ENCODE peak calls at places on chromosomes 5 and 9, in eight cellular contexts. A, L, W, U, H, Q, G and M are unnamed samples.

GRCh38 chr5:57174128-57174849 is 430 bp downstream of the GPBP1 start:
- DNase-seq in U (peak), Q (no peak), L (no peak), H (peak), A (peak), G (no peak), W (peak), M (no peak)

GRCh38 chr5:92741906-92742305 is 839.1 kb downstream of the NR2F1-AS1 start:
- DNase-seq in L (no peak), U (no peak), H (no peak), A (no peak), W (no peak), Q (no peak), G (no peak), M (no peak)

GRCh38 chr5:169778622-169779596 is 141.8 kb downstream of the DOCK2 start:
- DNase-seq in H (no peak), Q (no peak), G (no peak), W (no peak), A (no peak), L (no peak), U (no peak), M (no peak)

GRCh38 chr9:15936316-15936869 is 383.6 kb downstream of the CCDC171 start:
- DNase-seq in A (no peak), W (no peak), Q (no peak), G (no peak), H (no peak), L (no peak), U (no peak), M (no peak)

GRCh38 chr9:131773911-131774379 is 34.1 kb upstream of the RAPGEF1 start:
- DNase-seq in Q (peak), U (no peak), L (peak), W (peak), G (no peak), H (peak), A (no peak), M (no peak)

GRCh38 chr5:51731641-51732040 is 348.4 kb downstream of the ISL1 start:
- DNase-seq in W (no peak), G (no peak), Q (no peak), A (no peak), L (no peak), U (no peak), H (no peak), M (no peak)

GRCh38 chr9:35940474-35941467 is 17.2 kb downstream of the OR2S2 start:
- DNase-seq in A (no peak), Q (no peak), U (no peak), H (no peak), W (no peak), G (no peak), L (no peak), M (no peak)

GRCh38 chr5:72908666-72909065 is 47.2 kb upstream of the FCHO2 start:
- DNase-seq in Q (no peak), L (no peak), U (no peak), H (no peak), A (no peak), G (no peak), W (no peak), M (no peak)

GRCh38 chr5:133247881-133248642 is 196.2 kb downstream of the HSPA4 start:
- DNase-seq in W (no peak), A (no peak), Q (peak), G (no peak), H (no peak), U (no peak), L (no peak), M (peak)

GRCh38 chr5:134438268-134438622 is 26.6 kb upstream of the CDKN2AIPNL start:
- DNase-seq in H (no peak), Q (no peak), W (no peak), G (no peak), U (no peak), L (no peak), A (no peak), M (peak)

GRCh38 chr5:136729901-136730355 is 364.6 kb upstream of the TRPC7 start:
- DNase-seq in L (no peak), G (no peak), A (no peak), U (no peak), W (no peak), H (no peak), Q (no peak), M (no peak)

GRCh38 chr5:73564644-73565165 is 734 bp downstream of the ANKRA2 start:
- DNase-seq in L (peak), U (no peak), W (no peak), A (no peak), Q (peak), H (no peak), G (no peak), M (no peak)

GRCh38 chr5:141780952-141781730 is 97.1 kb downstream of the PCDH1 start:
- DNase-seq in G (no peak), H (no peak), L (no peak), W (no peak), Q (no peak), U (no peak), A (no peak), M (no peak)

GRCh38 chr9:70165006-70165602 is 93.7 kb upstream of the SMC5 start:
- DNase-seq in U (no peak), G (no peak), L (no peak), Q (no peak), H (no peak), W (no peak), A (no peak), M (no peak)

GRCh38 chr5:72121753-72122445 is 14.6 kb downstream of the MAP1B start:
- DNase-seq in A (no peak), U (no peak), Q (no peak), G (no peak), W (no peak), L (no peak), H (no peak), M (no peak)

GRCh38 chr5:33592245-33592644 is 151.5 kb downstream of the TARS1 start:
- DNase-seq in G (no peak), L (no peak), U (no peak), W (no peak), A (no peak), Q (no peak), H (no peak), M (no peak)

GRCh38 chr5:167812871-167813270 is 478.6 kb upstream of the WWC1 start:
- DNase-seq in Q (no peak), H (no peak), L (no peak), A (no peak), G (no peak), W (no peak), U (no peak), M (no peak)

GRCh38 chr5:73605223-73606087 is 20.5 kb upstream of the ARHGEF28 start:
- DNase-seq in A (no peak), W (peak), U (no peak), Q (no peak), H (peak), L (peak), G (no peak), M (no peak)

GRCh38 chr5:177491429-177491945 is 5.9 kb downstream of the PDLIM7 start:
- DNase-seq in A (no peak), G (no peak), L (no peak), Q (peak), W (peak), U (no peak), H (no peak), M (peak)

GRCh38 chr9:35951736-35952135 is 6.2 kb downstream of the OR2S2 start:
- DNase-seq in A (no peak), L (no peak), H (no peak), U (no peak), G (no peak), Q (no peak), W (no peak), M (no peak)

GRCh38 chr5:5291357-5291756 is 131.1 kb upstream of the ICE1 start:
- DNase-seq in W (no peak), A (no peak), Q (no peak), L (no peak), G (no peak), H (no peak), U (no peak), M (peak)

GRCh38 chr5:119919279-119919678 is 289.9 kb downstream of the FAM170A start:
- DNase-seq in A (no peak), Q (no peak), G (no peak), U (no peak), L (no peak), W (no peak), H (no peak), M (no peak)

GRCh38 chr5:962386-962785 is 46.2 kb upstream of the NKD2 start:
- DNase-seq in U (peak), H (no peak), Q (no peak), L (no peak), G (peak), A (no peak), W (no peak), M (peak)

GRCh38 chr9:20491612-20492011 is 130.7 kb downstream of the MLLT3 start:
- DNase-seq in H (no peak), W (no peak), U (no peak), G (no peak), L (no peak), Q (no peak), A (no peak), M (no peak)

GRCh38 chr9:101369286-101369685 is 15.5 kb downstream of the BAAT start:
- DNase-seq in L (no peak), W (no peak), Q (no peak), U (no peak), G (no peak), A (no peak), H (no peak), M (no peak)

GRCh38 chr5:17232405-17232804 is 15.0 kb downstream of the BASP1 start:
- DNase-seq in G (no peak), W (no peak), L (peak), H (no peak), Q (no peak), U (no peak), A (no peak), M (no peak)

GRCh38 chr5:87266914-87267573 is 639 bp upstream of the RASA1 start:
- DNase-seq in W (no peak), A (no peak), L (no peak), U (no peak), H (no peak), Q (no peak), G (no peak), M (no peak)

GRCh38 chr9:106962615-106963363 is 99.8 kb downstream of the ZNF462 start:
- DNase-seq in H (no peak), A (no peak), U (no peak), W (no peak), G (no peak), Q (no peak), L (no peak), M (no peak)

GRCh38 chr5:60634054-60634453 is 65.9 kb downstream of the DEPDC1B start:
- DNase-seq in L (no peak), U (no peak), Q (no peak), W (no peak), H (no peak), A (no peak), G (no peak), M (no peak)

GRCh38 chr9:133708770-133709611 is 29.2 kb downstream of the SARDH start:
- DNase-seq in W (no peak), Q (peak), L (no peak), G (no peak), U (no peak), A (peak), H (no peak), M (peak)

GRCh38 chr9:74333633-74334032 is 163.5 kb upstream of the RORB start:
- DNase-seq in H (no peak), A (no peak), G (no peak), U (no peak), W (no peak), L (no peak), Q (no peak), M (no peak)

GRCh38 chr9:99134893-99135341 is 30.0 kb downstream of the TGFBR1 start:
- DNase-seq in Q (no peak), W (no peak), L (no peak), G (no peak), H (no peak), U (no peak), A (no peak), M (no peak)

GRCh38 chr5:151892393-151892792 is 32.3 kb downstream of the GLRA1 start:
- DNase-seq in W (no peak), U (no peak), H (no peak), G (no peak), L (no peak), Q (no peak), A (no peak), M (no peak)

GRCh38 chr5:172283862-172284274 is 304 bp upstream of the UBTD2 start:
- DNase-seq in G (peak), H (peak), Q (peak), A (peak), W (peak), U (peak), L (peak), M (peak)
- TF ChIP-seq POLR2A in G (peak), H (no peak), Q (no peak), A (no peak), W (no peak), U (no peak), L (peak), M (no peak)

DNA sequence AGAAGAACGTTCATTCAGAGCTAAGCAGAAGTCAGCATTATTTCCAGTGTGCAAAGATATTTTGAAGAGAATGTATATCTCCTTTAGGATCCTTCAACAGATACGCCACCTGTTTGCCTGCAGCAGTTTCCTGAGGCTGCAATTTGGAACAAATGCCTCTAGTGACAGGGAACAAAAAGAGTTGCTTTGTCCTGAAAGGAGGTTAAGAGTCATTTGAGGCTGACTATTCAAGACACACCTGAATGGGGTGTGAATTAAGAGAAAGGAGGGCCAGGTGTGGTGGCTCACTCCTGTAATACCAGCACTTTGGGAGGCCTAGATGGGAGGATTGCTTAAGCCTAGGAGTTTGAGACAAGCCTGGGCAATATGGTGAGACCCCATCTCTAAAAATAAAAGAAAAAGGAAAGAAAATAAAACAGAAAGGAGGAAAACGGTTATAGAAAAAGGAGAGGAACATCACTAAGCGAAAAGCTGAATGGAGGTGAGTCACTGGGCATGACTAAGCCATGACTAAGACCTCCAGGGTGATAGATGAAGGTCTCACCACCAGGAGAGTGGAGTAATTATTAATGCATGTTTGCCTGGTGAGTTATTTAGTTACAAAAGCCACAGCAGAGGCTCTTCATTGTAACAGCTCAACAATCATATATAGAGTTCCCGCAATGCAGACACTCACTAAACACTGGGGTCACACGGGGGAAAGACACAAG is 255.2 kb upstream of the TNC start:
- DNase-seq in A (no peak), G (no peak), W (no peak), L (no peak), H (peak), Q (no peak), U (no peak), M (no peak)
- TF ChIP-seq POLR2AphosphoS5 in A (no peak), G (no peak), W (no peak), L (no peak), H (peak), Q (no peak), U (no peak), M (no peak)

DNA sequence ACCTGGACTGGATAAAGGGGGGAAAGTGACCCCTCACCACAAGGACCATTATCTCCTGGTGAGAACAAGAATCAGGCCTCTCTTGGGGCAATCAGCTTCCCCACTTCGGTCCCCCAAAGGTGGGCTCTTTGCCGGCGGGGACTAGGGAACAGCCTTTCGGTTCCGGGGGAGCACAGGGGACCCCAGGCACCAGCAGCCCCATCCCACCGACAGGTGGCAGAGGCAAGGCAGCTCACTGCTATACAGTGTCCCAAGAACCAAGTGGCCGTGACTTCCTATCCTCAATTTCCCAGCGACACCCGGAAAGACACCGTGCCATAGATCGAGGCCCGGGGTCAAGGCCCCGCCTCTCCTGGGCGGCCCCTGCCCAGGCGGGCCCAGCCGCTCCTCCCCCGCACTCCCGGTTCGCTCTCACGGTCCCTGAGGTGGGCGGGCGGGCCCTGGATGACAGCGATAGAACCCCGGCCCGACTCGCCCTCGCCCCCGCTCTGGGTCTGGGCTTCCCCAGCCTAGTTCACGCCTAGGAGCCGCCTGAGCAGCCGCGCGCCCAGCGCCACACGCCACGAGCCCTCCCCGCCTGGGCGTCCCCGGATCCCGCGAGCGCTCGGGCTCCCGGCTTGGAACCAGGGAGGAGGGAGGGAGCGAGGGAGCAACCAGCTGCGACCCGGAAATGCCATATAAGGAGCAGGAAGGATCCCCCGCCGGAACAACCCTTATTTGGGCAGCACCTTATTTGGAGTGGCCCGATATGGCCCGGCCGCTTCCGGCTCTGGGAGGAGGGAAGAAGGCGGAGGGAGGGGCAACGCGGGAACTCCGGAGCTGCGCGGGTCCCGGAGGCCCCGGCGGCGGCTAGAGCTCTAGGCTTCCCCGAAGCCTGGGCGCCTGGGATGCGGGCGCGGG is 641 bp upstream of the EGR1 start:
- DNase-seq in W (peak), G (peak), L (peak), A (peak), H (peak), Q (peak), U (peak), M (peak)
- TF ChIP-seq POLR2A in W (peak), G (peak), L (peak), A (peak), H (peak), Q (peak), U (peak), M (peak)

DNA sequence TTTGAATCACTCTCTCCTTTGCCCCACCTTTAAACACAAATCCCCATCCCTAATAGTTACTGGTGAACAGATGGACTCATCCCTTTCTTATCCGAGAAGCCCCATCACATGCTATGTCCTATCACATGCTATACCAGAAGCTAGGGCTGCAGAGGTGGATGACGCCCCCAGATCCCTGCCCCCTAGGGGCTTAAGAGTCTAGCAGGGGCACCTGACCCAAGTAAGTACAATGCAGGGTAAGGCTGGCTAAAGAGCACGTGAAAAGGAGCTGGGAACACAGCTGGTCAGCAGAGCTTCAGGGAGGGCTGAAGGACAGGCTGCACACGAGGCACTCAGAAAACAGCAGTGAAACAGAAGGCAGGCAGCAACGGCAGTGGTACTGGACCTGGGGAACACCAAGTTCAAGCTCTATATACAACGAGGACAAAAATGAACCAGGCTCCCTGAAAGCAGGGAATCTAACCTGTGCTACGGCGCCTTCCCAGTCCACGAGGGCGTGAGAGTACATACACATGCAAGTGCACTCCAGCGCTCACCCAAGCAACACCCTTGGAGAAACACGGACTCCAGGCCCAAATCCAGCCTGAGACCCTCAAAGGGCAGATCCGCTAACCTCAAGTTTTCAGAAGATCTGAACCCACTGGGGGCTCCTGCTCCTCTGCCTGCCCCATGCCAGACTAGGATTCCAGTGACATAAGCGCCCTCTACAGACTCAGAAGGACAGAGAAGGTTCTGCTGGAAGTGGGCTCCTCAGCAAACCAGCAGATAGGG is 57.5 kb downstream of the PSMB7 start:
- DNase-seq in W (no peak), G (no peak), H (peak), Q (no peak), U (no peak), A (no peak), L (no peak), M (no peak)
- TF ChIP-seq POLR2AphosphoS5 in W (no peak), G (no peak), H (no peak), Q (no peak), U (no peak), A (no peak), L (no peak), M (no peak)

GRCh38 chr5:96470825-96471224 is 37.8 kb upstream of the PCSK1 start:
- DNase-seq in W (no peak), G (no peak), U (no peak), Q (no peak), A (no peak), L (no peak), H (no peak), M (no peak)
- TF ChIP-seq POLR2A in W (no peak), G (no peak), U (no peak), Q (no peak), A (no peak), L (no peak), H (no peak), M (no peak)